ENCODE peak calls at places on chromosomes 4 and X, in six cellular contexts. T is GM03348; Q is hepatocyte; D is GDM1; Y is activated CD4-positive, alpha-beta T cell treated with anti-CD3 and anti-CD28 coated beads, Interleukin-2, amount 50 U/mL, for 1 hour; H is COR-L47. I is an unnamed sample.

GRCh38 chr4:71415491-71415890 is 76.7 kb downstream of the SLC4A4 start:
- DNase-seq in H (no peak), Q (no peak), Y (no peak), T (peak), D (no peak), I (no peak)

GRCh38 chr4:38344929-38345328 is 319.1 kb upstream of the KLF3 start:
- DNase-seq in Q (no peak), H (no peak), Y (no peak), D (no peak), T (no peak), I (no peak)

GRCh38 chr4:20323991-20324390 is 72.3 kb downstream of the SLIT2 start:
- DNase-seq in H (no peak), Q (no peak), Y (no peak), D (no peak), T (no peak), I (no peak)

GRCh38 chr4:122903766-122904165 is 18.6 kb downstream of the NUDT6 start:
- DNase-seq in T (no peak), D (no peak), H (no peak), Q (no peak), Y (no peak), I (no peak)

GRCh38 chr4:7300711-7301095 is 108.4 kb downstream of the SORCS2 start:
- DNase-seq in Y (no peak), T (no peak), D (no peak), H (no peak), Q (no peak), I (no peak)

GRCh38 chrX:42241421-42241820 is 318.1 kb upstream of the CASK start:
- DNase-seq in D (no peak), Y (no peak), T (no peak), Q (no peak), H (no peak), I (no peak)

GRCh38 chr4:108303488-108304177 is 134.9 kb upstream of the LEF1 start:
- DNase-seq in D (no peak), T (no peak), H (no peak), Q (no peak), Y (no peak), I (no peak)

GRCh38 chr4:7199129-7199725 is 6.9 kb downstream of the SORCS2 start:
- DNase-seq in Q (no peak), D (no peak), H (no peak), T (no peak), Y (no peak), I (no peak)

GRCh38 chr4:155787113-155787710 is 28.4 kb downstream of the GUCY1B1 start:
- DNase-seq in H (peak), Q (peak), Y (no peak), T (peak), D (peak), I (no peak)

GRCh38 chr4:68228568-68228967 is 16.9 kb downstream of the TMPRSS11B start:
- DNase-seq in Y (no peak), Q (no peak), D (no peak), T (no peak), H (no peak), I (no peak)

GRCh38 chr4:106502106-106502699 is 133.6 kb upstream of the GIMD1 start:
- DNase-seq in Q (peak), H (peak), T (peak), Y (peak), D (no peak), I (peak)

GRCh38 chr4:41814565-41814964 is 66.0 kb upstream of the PHOX2B start:
- DNase-seq in D (no peak), H (no peak), T (peak), Q (peak), Y (no peak), I (no peak)

GRCh38 chrX:97446298-97446882 is 562.7 kb downstream of the RPA4 start:
- DNase-seq in T (peak), Q (no peak), Y (no peak), H (no peak), D (no peak), I (no peak)

GRCh38 chrX:133365886-133366611 is 49.2 kb downstream of the GPC4 start:
- DNase-seq in Q (peak), T (peak), D (no peak), Y (no peak), H (no peak), I (no peak)

GRCh38 chr4:148026022-148026421 is 294.1 kb downstream of the ARHGAP10 start:
- DNase-seq in Q (no peak), D (no peak), Y (no peak), T (peak), H (no peak), I (no peak)

GRCh38 chr4:15781427-15782095 is 3.4 kb downstream of the CD38 start:
- DNase-seq in Y (no peak), D (no peak), H (no peak), T (no peak), Q (no peak), I (no peak)

GRCh38 chr4:118889313-118889694 is 650 bp downstream of the SYNPO2 start:
- DNase-seq in D (no peak), T (no peak), H (no peak), Y (no peak), Q (no peak), I (no peak)

GRCh38 chr4:136864580-136865185 is 667.6 kb downstream of the PCDH18 start:
- DNase-seq in H (peak), Y (no peak), D (peak), T (peak), Q (peak), I (peak)

GRCh38 chr4:52890401-52890791 is 28.3 kb downstream of the RASL11B start:
- DNase-seq in T (no peak), Q (no peak), Y (no peak), H (no peak), D (no peak), I (no peak)

GRCh38 chr4:141376769-141377168 is 156.1 kb downstream of the ZNF330 start:
- DNase-seq in H (no peak), T (no peak), Q (no peak), Y (no peak), D (no peak), I (no peak)

GRCh38 chr4:91171217-91171616 is 1044.0 kb downstream of the CCSER1 start:
- DNase-seq in T (no peak), Y (no peak), Q (no peak), H (no peak), D (no peak), I (no peak)

GRCh38 chr4:141002323-141002805 is 130.9 kb downstream of the RNF150 start:
- DNase-seq in Y (no peak), H (no peak), T (peak), D (no peak), Q (peak), I (no peak)

GRCh38 chrX:145213504-145213903 is 33.8 kb upstream of the SPANXN1 start:
- DNase-seq in D (no peak), Y (no peak), Q (peak), H (peak), T (peak), I (no peak)

GRCh38 chrX:115494133-115494532 is 66.8 kb upstream of the PLS3 start:
- DNase-seq in D (no peak), Y (no peak), H (peak), T (no peak), Q (no peak), I (no peak)

GRCh38 chr4:188934320-188934975 is 795.2 kb downstream of the TRIML1 start:
- DNase-seq in Y (no peak), Q (no peak), D (no peak), H (no peak), T (peak), I (no peak)

GRCh38 chr4:25890653-25891485 is 23.2 kb upstream of the SMIM20 start:
- DNase-seq in H (no peak), T (no peak), D (no peak), Y (no peak), Q (no peak), I (no peak)

GRCh38 chr4:39046243-39046642 is 14.0 kb upstream of the TMEM156 start:
- DNase-seq in Q (no peak), D (no peak), T (no peak), H (no peak), Y (peak), I (no peak)

GRCh38 chr4:118076958-118077766 is 42.9 kb downstream of the NDST3 start:
- DNase-seq in D (no peak), Q (peak), Y (no peak), T (peak), H (no peak), I (peak)

GRCh38 chrX:4277122-4277521 is 563.7 kb upstream of the PRKX start:
- DNase-seq in D (no peak), H (no peak), T (no peak), Y (no peak), Q (no peak), I (no peak)

GRCh38 chr4:178599521-178599920 is 1157.3 kb upstream of the AGA start:
- DNase-seq in Y (no peak), H (no peak), D (no peak), Q (no peak), T (no peak), I (no peak)

GRCh38 chr4:87211249-87211952 is 9.0 kb downstream of the KLHL8 start:
- DNase-seq in H (no peak), Q (no peak), Y (no peak), T (no peak), D (no peak), I (no peak)

GRCh38 chrX:133294126-133294525 is 76.0 kb upstream of the TFDP3 start:
- DNase-seq in Y (no peak), D (no peak), Q (no peak), T (peak), H (no peak), I (no peak)

GRCh38 chrX:130139474-130140201 is 26.0 kb downstream of the AIFM1 start:
- DNase-seq in T (no peak), H (no peak), Y (no peak), D (no peak), Q (no peak), I (no peak)

I was measured in KG1.